ENCODE peak calls at places on chromosomes 3 and 15, in eight cellular contexts. One of them, this sample, is unnamed.

GRCh38 chr3:65006300-65006739 is 318.5 kb upstream of the ADAMTS9 start:
- DNase-seq in HCT116: no peak
- DNase-seq in Caco-2: no peak
- DNase-seq in HepG2: no peak
- DNase-seq in astrocyte of the spinal cord: peak
- DNase-seq in uterus: no peak
- DNase-seq in kidney epithelial cell: peak
- DNase-seq in IMR-90: peak
- DNase-seq in this sample: no peak

GRCh38 chr3:34534013-34534412 is 735.6 kb downstream of the PDCD6IP start:
- DNase-seq in HCT116: no peak
- DNase-seq in Caco-2: no peak
- DNase-seq in HepG2: no peak
- DNase-seq in astrocyte of the spinal cord: no peak
- DNase-seq in uterus: no peak
- DNase-seq in kidney epithelial cell: no peak
- DNase-seq in IMR-90: no peak
- DNase-seq in this sample: no peak

GRCh38 chr15:57172925-57173324 is 203.4 kb upstream of the CGNL1 start:
- DNase-seq in HCT116: no peak
- DNase-seq in Caco-2: no peak
- DNase-seq in HepG2: no peak
- DNase-seq in astrocyte of the spinal cord: no peak
- DNase-seq in uterus: no peak
- DNase-seq in kidney epithelial cell: no peak
- DNase-seq in IMR-90: peak
- DNase-seq in this sample: no peak

GRCh38 chr3:25831578-25831977 is 41.7 kb downstream of the OXSM start:
- DNase-seq in HCT116: peak
- DNase-seq in Caco-2: no peak
- DNase-seq in HepG2: no peak
- DNase-seq in astrocyte of the spinal cord: peak
- DNase-seq in uterus: no peak
- DNase-seq in kidney epithelial cell: peak
- DNase-seq in IMR-90: peak
- DNase-seq in this sample: no peak

GRCh38 chr15:75669191-75669878 is 21.6 kb downstream of the SNX33 start:
- DNase-seq in HCT116: peak
- DNase-seq in Caco-2: no peak
- DNase-seq in HepG2: no peak
- DNase-seq in astrocyte of the spinal cord: no peak
- DNase-seq in uterus: no peak
- DNase-seq in kidney epithelial cell: peak
- DNase-seq in IMR-90: peak
- DNase-seq in this sample: no peak

GRCh38 chr15:83472151-83472550 is 25.0 kb downstream of the SH3GL3 start:
- DNase-seq in HCT116: no peak
- DNase-seq in Caco-2: no peak
- DNase-seq in HepG2: no peak
- DNase-seq in astrocyte of the spinal cord: no peak
- DNase-seq in uterus: no peak
- DNase-seq in kidney epithelial cell: no peak
- DNase-seq in IMR-90: no peak
- DNase-seq in this sample: no peak

GRCh38 chr3:151743860-151744259 is 10.1 kb downstream of the AADACL2 start:
- DNase-seq in HCT116: no peak
- DNase-seq in Caco-2: no peak
- DNase-seq in HepG2: no peak
- DNase-seq in astrocyte of the spinal cord: no peak
- DNase-seq in uterus: no peak
- DNase-seq in kidney epithelial cell: no peak
- DNase-seq in IMR-90: no peak
- DNase-seq in this sample: no peak

GRCh38 chr3:142072851-142073250 is 76.5 kb downstream of the TFDP2 start:
- DNase-seq in HCT116: no peak
- DNase-seq in Caco-2: no peak
- DNase-seq in HepG2: no peak
- DNase-seq in astrocyte of the spinal cord: no peak
- DNase-seq in uterus: no peak
- DNase-seq in kidney epithelial cell: no peak
- DNase-seq in IMR-90: no peak
- DNase-seq in this sample: no peak

GRCh38 chr15:71572452-71573053 is 237.8 kb upstream of the NR2E3 start:
- DNase-seq in HCT116: peak
- DNase-seq in Caco-2: no peak
- DNase-seq in HepG2: no peak
- DNase-seq in astrocyte of the spinal cord: peak
- DNase-seq in uterus: no peak
- DNase-seq in kidney epithelial cell: no peak
- DNase-seq in IMR-90: no peak
- DNase-seq in this sample: no peak

GRCh38 chr3:61634678-61635077 is 73.3 kb downstream of the PTPRG start:
- DNase-seq in HCT116: no peak
- DNase-seq in Caco-2: peak
- DNase-seq in HepG2: peak
- DNase-seq in astrocyte of the spinal cord: no peak
- DNase-seq in uterus: no peak
- DNase-seq in kidney epithelial cell: no peak
- DNase-seq in IMR-90: peak
- DNase-seq in this sample: no peak

GRCh38 chr3:177781686-177782161 is 584.4 kb upstream of the TBL1XR1 start:
- DNase-seq in HCT116: no peak
- DNase-seq in Caco-2: no peak
- DNase-seq in HepG2: no peak
- DNase-seq in astrocyte of the spinal cord: peak
- DNase-seq in uterus: peak
- DNase-seq in kidney epithelial cell: no peak
- DNase-seq in IMR-90: peak
- DNase-seq in this sample: no peak

GRCh38 chr3:159898147-159898546 is 90.5 kb upstream of the IL12A start:
- DNase-seq in HCT116: no peak
- DNase-seq in Caco-2: no peak
- DNase-seq in HepG2: no peak
- DNase-seq in astrocyte of the spinal cord: no peak
- DNase-seq in uterus: no peak
- DNase-seq in kidney epithelial cell: no peak
- DNase-seq in IMR-90: no peak
- DNase-seq in this sample: no peak

GRCh38 chr3:10497439-10497838 is 7.9 kb downstream of the ATP2B2 start:
- DNase-seq in HCT116: no peak
- DNase-seq in Caco-2: no peak
- DNase-seq in HepG2: no peak
- DNase-seq in astrocyte of the spinal cord: no peak
- DNase-seq in uterus: no peak
- DNase-seq in kidney epithelial cell: no peak
- DNase-seq in IMR-90: no peak
- DNase-seq in this sample: no peak

GRCh38 chr15:72451224-72451623 is 22.9 kb upstream of the ARIH1 start:
- DNase-seq in HCT116: no peak
- DNase-seq in Caco-2: no peak
- DNase-seq in HepG2: no peak
- DNase-seq in astrocyte of the spinal cord: no peak
- DNase-seq in uterus: no peak
- DNase-seq in kidney epithelial cell: no peak
- DNase-seq in IMR-90: no peak
- DNase-seq in this sample: no peak

GRCh38 chr3:184568918-184569829 is 7.6 kb downstream of the EPHB3 start:
- DNase-seq in HCT116: no peak
- DNase-seq in Caco-2: peak
- DNase-seq in HepG2: no peak
- DNase-seq in astrocyte of the spinal cord: peak
- DNase-seq in uterus: peak
- DNase-seq in kidney epithelial cell: no peak
- DNase-seq in IMR-90: peak
- DNase-seq in this sample: no peak

GRCh38 chr3:111035896-111036295 is 35.7 kb upstream of the NECTIN3 start:
- DNase-seq in HCT116: no peak
- DNase-seq in Caco-2: no peak
- DNase-seq in HepG2: no peak
- DNase-seq in astrocyte of the spinal cord: no peak
- DNase-seq in uterus: no peak
- DNase-seq in kidney epithelial cell: no peak
- DNase-seq in IMR-90: no peak
- DNase-seq in this sample: no peak

GRCh38 chr3:61730058-61730457 is 168.7 kb downstream of the PTPRG start:
- DNase-seq in HCT116: no peak
- DNase-seq in Caco-2: no peak
- DNase-seq in HepG2: peak
- DNase-seq in astrocyte of the spinal cord: no peak
- DNase-seq in uterus: no peak
- DNase-seq in kidney epithelial cell: no peak
- DNase-seq in IMR-90: no peak
- DNase-seq in this sample: no peak

GRCh38 chr3:129628169-129628522 is 21.7 kb upstream of the PLXND1 start:
- DNase-seq in HCT116: no peak
- DNase-seq in Caco-2: no peak
- DNase-seq in HepG2: no peak
- DNase-seq in astrocyte of the spinal cord: no peak
- DNase-seq in uterus: peak
- DNase-seq in kidney epithelial cell: no peak
- DNase-seq in IMR-90: no peak
- DNase-seq in this sample: no peak

GRCh38 chr3:108001457-108001856 is 89.4 kb downstream of the CD47 start:
- DNase-seq in HCT116: no peak
- DNase-seq in Caco-2: no peak
- DNase-seq in HepG2: no peak
- DNase-seq in astrocyte of the spinal cord: no peak
- DNase-seq in uterus: no peak
- DNase-seq in kidney epithelial cell: no peak
- DNase-seq in IMR-90: peak
- DNase-seq in this sample: no peak

DNA sequence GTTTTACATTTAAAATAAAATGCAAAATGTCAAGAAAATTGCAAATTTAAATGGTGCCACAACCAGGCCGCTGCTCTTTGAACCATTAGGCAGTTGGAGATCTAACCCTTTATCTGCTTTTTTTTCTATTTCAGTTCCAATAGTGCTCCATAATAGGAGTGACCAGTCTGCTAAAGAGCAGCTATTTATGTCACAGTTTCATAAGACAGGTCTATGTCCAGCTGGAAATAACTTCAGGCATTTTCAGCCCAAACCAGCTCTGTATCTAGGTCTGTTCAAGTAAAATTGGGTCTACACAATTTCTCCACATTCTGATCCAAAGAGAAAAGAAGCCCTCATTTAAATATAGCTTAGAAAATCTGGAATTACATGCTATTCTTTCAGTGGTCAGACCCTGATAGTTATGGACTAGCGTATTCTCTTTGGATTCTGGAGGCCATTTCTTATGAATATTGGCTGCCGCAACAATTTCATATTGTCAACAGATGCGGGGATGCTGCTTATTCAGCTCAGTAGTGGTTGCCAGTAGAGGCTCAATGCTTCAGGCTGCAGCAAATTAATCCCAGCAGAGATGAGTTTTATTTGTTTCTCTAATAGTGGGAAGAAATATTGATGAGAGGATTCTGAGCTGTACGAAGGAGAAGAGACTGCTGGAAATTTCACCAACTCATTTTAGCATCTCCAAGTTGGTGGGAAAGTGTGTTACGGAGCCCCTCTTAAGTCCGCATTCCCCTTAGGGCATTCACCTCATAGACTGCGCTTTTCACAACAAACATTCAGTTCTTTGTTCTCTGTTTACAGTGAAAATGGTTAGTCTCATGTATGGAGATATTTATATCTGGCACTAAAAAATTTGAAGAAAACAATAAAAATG is 887.0 kb downstream of the ROBO1 start:
- DNase-seq in HCT116: no peak
- DNase-seq in Caco-2: no peak
- DNase-seq in HepG2: no peak
- DNase-seq in astrocyte of the spinal cord: no peak
- DNase-seq in uterus: no peak
- DNase-seq in kidney epithelial cell: no peak
- DNase-seq in IMR-90: no peak
- DNase-seq in this sample: no peak
- H3K4me3 ChIP-seq in HCT116: no peak
- H3K4me3 ChIP-seq in Caco-2: no peak
- H3K4me3 ChIP-seq in HepG2: no peak
- H3K4me3 ChIP-seq in astrocyte of the spinal cord: no peak
- H3K4me3 ChIP-seq in uterus: no peak
- H3K4me3 ChIP-seq in kidney epithelial cell: no peak
- H3K4me3 ChIP-seq in IMR-90: no peak
- H3K4me3 ChIP-seq in this sample: no peak

DNA sequence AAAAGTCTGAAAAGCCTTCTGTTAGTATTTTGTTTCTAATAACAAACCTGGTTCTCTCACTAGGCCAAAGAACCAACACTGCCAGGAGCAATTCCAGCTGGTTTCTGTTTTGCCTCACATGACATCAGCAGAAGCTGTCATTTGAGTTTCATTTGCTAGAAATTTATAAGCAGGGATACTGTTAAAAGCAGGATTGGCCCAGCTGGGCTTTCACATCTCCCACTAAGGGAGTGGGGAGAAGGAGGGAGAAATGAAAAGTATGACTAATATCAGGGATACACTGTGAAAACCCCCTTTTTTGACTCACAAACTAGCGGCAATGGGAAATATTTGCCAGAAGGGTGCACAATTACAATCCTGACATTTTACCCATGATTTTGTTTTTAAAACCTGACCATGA is 5.3 kb downstream of the CCDC80 start:
- DNase-seq in HCT116: no peak
- DNase-seq in Caco-2: no peak
- DNase-seq in HepG2: no peak
- DNase-seq in astrocyte of the spinal cord: peak
- DNase-seq in uterus: peak
- DNase-seq in kidney epithelial cell: no peak
- DNase-seq in IMR-90: peak
- DNase-seq in this sample: no peak
- TF ChIP-seq CTCF in HCT116: no peak
- TF ChIP-seq CTCF in Caco-2: no peak
- TF ChIP-seq CTCF in HepG2: no peak
- TF ChIP-seq CTCF in astrocyte of the spinal cord: no peak
- TF ChIP-seq CTCF in uterus: no peak
- TF ChIP-seq CTCF in kidney epithelial cell: no peak
- TF ChIP-seq CTCF in IMR-90: peak
- TF ChIP-seq CTCF in this sample: no peak

DNA sequence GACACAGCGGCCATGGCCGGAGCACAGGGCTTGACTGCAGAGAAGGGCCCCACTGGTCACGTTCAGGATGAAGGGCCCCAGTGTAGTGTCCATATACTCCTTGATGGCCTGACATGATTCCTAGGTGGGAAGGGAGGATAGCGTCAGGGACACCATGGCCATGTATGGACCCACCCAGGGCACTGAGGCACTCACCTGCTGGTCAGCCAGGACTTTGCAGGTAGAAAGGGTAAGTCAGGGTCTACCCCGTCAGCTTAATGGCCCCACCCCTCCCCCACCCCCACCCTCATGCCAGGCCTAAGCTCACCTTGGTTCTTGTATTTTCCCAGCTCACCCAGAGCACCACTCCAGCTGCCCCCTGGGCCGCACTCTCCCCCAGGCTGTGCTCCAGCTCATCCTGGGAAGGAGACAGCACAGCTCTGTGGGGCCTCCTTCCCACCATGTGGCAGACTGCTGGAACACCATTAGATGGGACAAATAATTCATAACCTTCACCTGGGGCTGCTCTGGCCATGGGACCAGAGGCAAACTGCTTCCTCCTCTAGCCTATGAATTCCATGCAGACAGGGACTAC is 1.6 kb upstream of the HYAL3 start:
- DNase-seq in HCT116: no peak
- DNase-seq in Caco-2: no peak
- DNase-seq in HepG2: no peak
- DNase-seq in astrocyte of the spinal cord: no peak
- DNase-seq in uterus: no peak
- DNase-seq in kidney epithelial cell: no peak
- DNase-seq in IMR-90: no peak
- DNase-seq in this sample: no peak
- H3K4me3 ChIP-seq in HCT116: peak
- H3K4me3 ChIP-seq in Caco-2: no peak
- H3K4me3 ChIP-seq in HepG2: peak
- H3K4me3 ChIP-seq in astrocyte of the spinal cord: no peak
- H3K4me3 ChIP-seq in uterus: no peak
- H3K4me3 ChIP-seq in kidney epithelial cell: no peak
- H3K4me3 ChIP-seq in IMR-90: no peak
- H3K4me3 ChIP-seq in this sample: no peak

GRCh38 chr3:131568460-131568859 is 65.7 kb upstream of the MRPL3 start:
- DNase-seq in HCT116: no peak
- DNase-seq in Caco-2: no peak
- DNase-seq in HepG2: no peak
- DNase-seq in astrocyte of the spinal cord: no peak
- DNase-seq in uterus: no peak
- DNase-seq in kidney epithelial cell: no peak
- DNase-seq in IMR-90: no peak
- DNase-seq in this sample: no peak
- TF ChIP-seq CTCF in HCT116: no peak
- TF ChIP-seq CTCF in Caco-2: no peak
- TF ChIP-seq CTCF in HepG2: no peak
- TF ChIP-seq CTCF in astrocyte of the spinal cord: no peak
- TF ChIP-seq CTCF in uterus: no peak
- TF ChIP-seq CTCF in kidney epithelial cell: no peak
- TF ChIP-seq CTCF in IMR-90: no peak
- TF ChIP-seq CTCF in this sample: peak

This sample was measured in retinal pigment epithelial cell.